ENCODE peak calls at places on chromosomes 6 and 20, in eight cellular contexts. D is T47D, X is HTR-8/SVneo, T is fibroblast of lung, H is NCI-H748 treated with DMSO at 0.1 percent for 48 hours, A is Panc1, Z is A549, B is gastrocnemius medialis. N is an unnamed sample.

GRCh38 chr6:1094306-1094705 is 217.6 kb upstream of the FOXQ1 start:
- DNase-seq in B (no peak), Z (no peak), H (no peak), D (no peak), X (no peak), T (peak), A (no peak), N (no peak)

GRCh38 chr6:88481519-88481918 is 315.4 kb upstream of the CNR1 start:
- DNase-seq in Z (no peak), H (no peak), X (no peak), A (no peak), T (no peak), D (no peak), B (no peak), N (no peak)

GRCh38 chr6:13870185-13870584 is 54.6 kb upstream of the RNF182 start:
- DNase-seq in T (no peak), A (no peak), Z (no peak), H (no peak), D (no peak), B (no peak), X (no peak), N (no peak)

GRCh38 chr6:108526739-108527174 is 34.0 kb upstream of the FOXO3 start:
- DNase-seq in X (peak), H (peak), T (peak), B (no peak), A (peak), D (peak), Z (peak), N (peak)

GRCh38 chr6:106752641-106753040 is 123.3 kb downstream of the QRSL1 start:
- DNase-seq in T (no peak), Z (no peak), H (no peak), B (no peak), D (no peak), X (no peak), A (no peak), N (no peak)

GRCh38 chr20:64239449-64240242 is 15.9 kb upstream of the PCMTD2 start:
- DNase-seq in X (no peak), B (no peak), A (no peak), H (no peak), D (no peak), Z (no peak), T (no peak), N (no peak)

GRCh38 chr20:25269057-25269832 is 21.4 kb downstream of the PYGB start:
- DNase-seq in X (no peak), T (no peak), B (no peak), A (no peak), Z (no peak), H (no peak), D (no peak), N (no peak)

GRCh38 chr20:16904751-16905150 is 156.6 kb downstream of the OTOR start:
- DNase-seq in H (no peak), Z (peak), T (no peak), X (no peak), D (no peak), B (no peak), A (no peak), N (no peak)

GRCh38 chr20:15951711-15952110 is 621.5 kb downstream of the KIF16B start:
- DNase-seq in X (no peak), Z (no peak), D (no peak), B (no peak), H (no peak), T (no peak), A (no peak), N (no peak)